ENCODE peak calls at places on chromosomes 6 and 20, in nine cellular contexts. E is heart right ventricle, G is upper lobe of right lung, P is foreskin keratinocyte, H is nephron progenitor cell, U is kidney, Z is NB4, R is brain microvascular endothelial cell, A is cardiac fibroblast. Q is an unnamed sample.

GRCh38 chr6:90175627-90176538 is 120.8 kb downstream of the BACH2 start:
- DNase-seq in U (no peak), E (no peak), G (no peak), R (no peak), A (no peak), Z (no peak), H (no peak), P (peak; percentile 80), Q (no peak)

GRCh38 chr20:14580426-14581074 is 243.1 kb upstream of the FLRT3 start:
- DNase-seq in Z (no peak), G (no peak), P (no peak), A (no peak), U (no peak), R (no peak), H (no peak), E (no peak), Q (no peak)

GRCh38 chr20:33664085-33664761 is 2.1 kb downstream of the C20orf144 start:
- DNase-seq in R (no peak), Z (no peak), G (no peak), A (no peak), H (no peak), U (peak; percentile 54), P (no peak), E (no peak), Q (no peak)

GRCh38 chr6:155444120-155444917 is 11.3 kb downstream of the NOX3 start:
- DNase-seq in R (peak; percentile 15), U (no peak), Z (no peak), E (no peak), A (peak; percentile 50), P (no peak), G (no peak), H (no peak), Q (no peak)

GRCh38 chr20:47973519-47974233 is 188.4 kb upstream of the SULF2 start:
- DNase-seq in G (no peak), H (peak; percentile 78), U (peak; percentile 91), P (no peak), E (peak; percentile 70), Z (peak; percentile 40), R (peak; percentile 16), A (no peak), Q (no peak)

GRCh38 chr6:29702519-29703103 is 20.6 kb upstream of the HLA-F start:
- DNase-seq in P (no peak), A (peak; percentile 45), H (peak; percentile 88), Z (peak; percentile 64), R (peak; percentile 31), G (peak; percentile 77), U (no peak), E (peak; percentile 46), Q (peak; percentile 78)

GRCh38 chr6:112562348-112563220 is 215.5 kb downstream of the RFPL4B start:
- DNase-seq in U (no peak), P (no peak), Z (no peak), R (peak; percentile 47), E (no peak), H (no peak), A (peak; percentile 22), G (no peak), Q (no peak)

GRCh38 chr6:130810307-130811030 is 16.7 kb upstream of the SMLR1 start:
- DNase-seq in A (no peak), R (no peak), G (no peak), H (no peak), Z (no peak), U (no peak), P (no peak), E (no peak), Q (no peak)

DNA sequence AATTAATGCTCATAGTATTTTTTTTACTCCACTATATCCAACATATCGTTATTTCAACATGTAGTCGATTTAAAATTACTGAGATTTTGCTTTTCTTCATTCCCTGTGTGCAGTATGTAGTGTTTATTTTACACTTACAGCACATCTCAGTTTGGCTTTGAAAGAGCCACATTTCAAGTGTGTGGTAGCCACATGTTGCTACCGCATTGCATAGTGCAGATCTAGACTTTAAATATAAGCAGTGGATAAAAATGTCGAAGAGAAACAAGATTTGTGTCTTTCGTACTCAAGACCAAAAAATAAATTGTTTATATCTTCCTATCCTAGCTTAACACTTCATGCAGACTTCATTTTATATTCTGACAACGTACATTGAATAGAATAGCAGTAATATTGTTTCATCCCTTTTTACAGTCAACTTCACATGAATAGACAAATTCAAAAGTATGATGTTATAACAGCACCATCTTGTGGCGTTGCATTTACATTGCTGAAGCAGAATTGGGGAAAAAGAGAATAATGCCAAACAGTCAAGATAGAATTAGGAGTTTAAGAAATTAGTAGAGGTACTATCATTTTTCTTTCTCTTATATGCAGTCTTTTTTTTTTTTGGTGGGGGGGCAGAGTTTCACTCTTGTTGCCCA is 29.9 kb downstream of the FBXO5 start:
- DNase-seq in A (peak; percentile 70), U (no peak), G (no peak), R (peak; percentile 24), P (no peak), Z (peak; percentile 50), H (no peak), E (no peak), Q (peak; percentile 43)
- TF ChIP-seq CTCF in A (peak; percentile 57), U (peak; percentile 33), G (peak; percentile 45), R (peak; percentile 54), P (peak; percentile 72), Z (peak; percentile 52), H (peak; percentile 48), E (peak; percentile 57), Q (peak; percentile 42)

GRCh38 chr6:33453361-33454008 is 891 bp upstream of the ZBTB9 start:
- DNase-seq in H (no peak), G (no peak), P (no peak), Z (peak; percentile 38), A (peak; percentile 6), U (no peak), R (no peak), E (no peak), Q (peak; percentile 44)

GRCh38 chr6:33452496-33452895 is 1.9 kb upstream of the ZBTB9 start:
- DNase-seq in R (no peak), A (no peak), G (no peak), Z (no peak), U (peak; percentile 44), H (no peak), E (no peak), P (no peak), Q (peak; percentile 26)

GRCh38 chr6:33456156-33456555 is 1.8 kb downstream of the ZBTB9 start:
- DNase-seq in E (no peak), Z (no peak), U (no peak), A (no peak), R (no peak), P (no peak), H (no peak), G (no peak), Q (no peak)

GRCh38 chr6:33455051-33455450 is 675 bp downstream of the ZBTB9 start:
- DNase-seq in G (no peak), E (no peak), A (no peak), P (no peak), H (no peak), R (no peak), Z (no peak), U (peak; percentile 62), Q (no peak)

DNA sequence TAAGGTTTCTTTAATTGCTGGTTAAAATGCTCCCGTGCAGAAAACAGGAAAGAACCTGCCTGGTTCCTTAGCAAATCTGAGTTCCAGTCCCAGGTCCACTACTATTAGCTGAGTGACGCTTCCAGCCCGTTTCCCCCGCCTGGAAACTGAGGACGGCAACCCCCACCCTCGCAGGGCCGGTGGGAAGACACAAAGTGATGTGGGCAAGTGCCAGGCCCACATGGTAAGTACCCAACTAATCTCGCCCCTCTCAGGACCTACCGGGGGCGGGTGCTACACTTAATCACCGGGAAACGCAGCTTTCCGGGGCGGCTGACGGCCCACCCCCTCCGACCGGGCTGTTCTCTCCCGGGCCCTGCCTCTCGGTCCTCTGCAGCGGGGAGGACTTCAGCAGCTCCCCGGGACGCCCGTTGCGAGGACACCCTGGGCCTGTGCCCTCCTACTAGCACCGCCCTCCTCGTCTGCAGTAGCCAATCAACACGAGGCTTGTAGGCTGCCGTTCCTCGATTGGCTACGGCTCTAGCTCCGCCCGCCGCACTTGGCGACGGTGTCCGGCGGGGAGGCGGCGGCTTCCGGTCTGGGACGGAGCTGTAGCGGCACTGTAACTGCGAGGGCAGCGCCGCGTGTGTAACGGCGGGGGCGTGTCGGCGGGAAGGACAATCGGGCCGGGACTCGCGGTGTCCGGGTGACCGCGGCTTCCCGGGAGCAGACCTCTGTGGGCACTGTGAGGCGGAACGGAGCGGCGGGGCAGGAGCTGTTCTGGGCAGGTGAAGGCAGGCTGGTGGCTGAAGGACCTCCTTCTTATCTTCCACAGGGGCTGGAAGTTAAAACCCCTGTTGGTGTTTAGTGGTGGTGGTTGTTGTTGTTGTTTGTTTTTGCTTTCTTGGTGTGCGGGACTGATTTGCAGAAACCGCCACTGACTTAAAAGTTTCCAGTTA is at the start of gene ZBTB9:
- DNase-seq in R (peak; percentile 95), Z (peak; percentile 98), E (peak; percentile 96), G (peak; percentile 98), U (peak; percentile 98), A (peak; percentile 96), H (peak; percentile 95), P (peak; percentile 85), Q (peak; percentile 99)
- TF ChIP-seq CTCF in R (no peak), Z (no peak), E (no peak), G (no peak), U (no peak), A (no peak), H (no peak), P (peak; percentile 4), Q (no peak)

GRCh38 chr6:114323784-114324183 is 19.0 kb downstream of the HS3ST5 start:
- DNase-seq in H (no peak), A (no peak), Z (no peak), P (no peak), U (no peak), E (no peak), G (no peak), R (no peak), Q (no peak)

GRCh38 chr6:114327074-114327473 is 15.7 kb downstream of the HS3ST5 start:
- DNase-seq in U (no peak), R (no peak), E (no peak), G (no peak), H (no peak), P (no peak), Z (no peak), A (no peak), Q (no peak)
- TF ChIP-seq CTCF in U (no peak), R (peak; percentile 22), E (no peak), G (no peak), H (no peak), P (no peak), Z (peak; percentile 11), A (no peak), Q (no peak)

GRCh38 chr20:57654363-57654997 is 34.3 kb upstream of the ZBP1 start:
- DNase-seq in U (peak; percentile 73), Z (peak; percentile 66), R (peak; percentile 32), P (no peak), H (peak; percentile 66), A (peak; percentile 69), E (peak; percentile 50), G (peak; percentile 61), Q (peak; percentile 92)

GRCh38 chr20:57653910-57654309 is 33.7 kb upstream of the ZBP1 start:
- DNase-seq in P (no peak), U (peak; percentile 30), R (no peak), A (no peak), H (no peak), G (peak; percentile 43), E (peak; percentile 2), Z (no peak), Q (peak; percentile 37)

GRCh38 chr20:57651977-57652864 is 32.0 kb upstream of the ZBP1 start:
- DNase-seq in P (no peak), Z (no peak), E (peak; percentile 2), G (peak; percentile 60), A (no peak), U (peak; percentile 71), H (no peak), R (no peak), Q (peak; percentile 23)

GRCh38 chr20:57653546-57653900 is 33.3 kb upstream of the ZBP1 start:
- DNase-seq in R (no peak), H (no peak), Z (no peak), G (peak; percentile 54), E (peak; percentile 2), U (peak; percentile 66), P (no peak), A (no peak), Q (peak; percentile 47)

DNA sequence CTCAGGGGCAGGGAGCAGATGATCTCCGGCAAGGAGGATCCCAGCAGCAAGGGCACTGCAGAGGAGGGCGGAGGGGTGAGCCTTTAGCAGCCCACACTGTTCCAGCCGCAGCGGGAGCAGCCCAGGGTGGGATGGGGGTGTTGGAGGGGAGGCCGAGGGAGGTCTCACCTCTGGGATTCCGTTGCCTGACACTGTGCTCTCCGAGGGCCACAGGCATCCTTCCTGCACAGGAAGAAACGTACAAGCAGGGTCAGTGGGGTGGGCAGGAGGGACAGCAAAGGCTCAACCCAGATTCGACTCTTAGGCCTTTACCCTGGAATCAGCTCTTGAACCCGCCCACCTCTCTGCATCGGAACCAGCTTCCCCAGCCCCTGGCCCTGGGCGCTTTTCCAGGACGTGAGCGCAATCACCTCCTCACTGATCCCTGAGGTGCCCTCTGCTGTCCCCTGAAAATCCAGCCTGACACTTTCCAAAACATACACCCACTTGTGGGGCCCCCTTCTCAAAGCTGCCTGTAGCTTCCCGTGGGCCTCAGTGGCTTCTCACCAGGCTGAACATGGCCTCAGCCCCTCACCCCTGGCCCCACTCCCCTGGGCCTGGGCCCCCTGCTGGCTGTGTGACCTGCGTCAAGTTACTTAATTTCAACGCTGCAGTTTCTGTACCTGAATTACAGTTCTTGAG is 32.8 kb upstream of the ZBP1 start:
- DNase-seq in R (no peak), P (no peak), G (peak; percentile 58), U (peak; percentile 73), Z (peak; percentile 17), E (peak; percentile 2), H (no peak), A (no peak), Q (peak; percentile 21)
- TF ChIP-seq CTCF in R (no peak), P (no peak), G (no peak), U (no peak), Z (no peak), E (no peak), H (no peak), A (no peak), Q (no peak)

Q was measured in GM13976.